ENCODE peak calls at places on chromosome X, in four cellular contexts. N is H9, B is H1, D is IMR-90. W is an unnamed sample.

GRCh38 chrX:137574102-137574783 is 8.3 kb downstream of the ZIC3 start:
- DNase-seq in D (no peak), N (no peak), B (peak), W (no peak)

GRCh38 chrX:31931225-31931624 is 859.4 kb upstream of the FTHL17 start:
- DNase-seq in D (peak), B (no peak), N (no peak), W (peak)

GRCh38 chrX:1475881-1476280 is 23.2 kb upstream of the ASMTL start:
- DNase-seq in B (peak), D (no peak), N (no peak), W (no peak)

GRCh38 chrX:38061335-38061734 is 55.0 kb downstream of the SYTL5 start:
- DNase-seq in D (peak), N (no peak), B (no peak), W (peak)

GRCh38 chrX:133849676-133850075 is 135.7 kb downstream of the GPC3 start:
- DNase-seq in D (no peak), N (no peak), B (no peak), W (peak)

GRCh38 chrX:124239324-124239723 is 93.1 kb upstream of the TEX13D start:
- DNase-seq in N (no peak), B (no peak), D (no peak), W (no peak)

GRCh38 chrX:155864655-155865054 is 16.5 kb upstream of the VAMP7 start:
- DNase-seq in B (no peak), N (no peak), D (no peak), W (peak)

GRCh38 chrX:67543818-67544217 is at the start of gene AR:
- DNase-seq in N (peak), D (peak), B (peak), W (peak)

GRCh38 chrX:1902901-1903379 is 288.1 kb downstream of the ASMT start:
- DNase-seq in D (no peak), N (no peak), B (no peak), W (no peak)

GRCh38 chrX:21985332-21985777 is 44.8 kb downstream of the SMS start:
- DNase-seq in B (peak), D (peak), N (peak), W (peak)

GRCh38 chrX:38206036-38206435 is 14.6 kb downstream of the SRPX start:
- DNase-seq in N (no peak), B (no peak), D (peak), W (peak)

GRCh38 chrX:55144697-55145096 is 55.9 kb downstream of the PAGE2 start:
- DNase-seq in D (no peak), B (no peak), N (no peak), W (no peak)

GRCh38 chrX:21975827-21976226 is 35.3 kb downstream of the SMS start:
- DNase-seq in N (no peak), B (no peak), D (peak), W (peak)

GRCh38 chrX:43836435-43837184 is 45.6 kb downstream of the MAOB start:
- DNase-seq in D (peak), B (no peak), N (no peak), W (peak)

GRCh38 chrX:72572248-72573157 is at the start of gene HDAC8:
- DNase-seq in D (peak), B (peak), N (peak), W (peak)

GRCh38 chrX:66221856-66222255 is 57.8 kb downstream of the HEPH start:
- DNase-seq in N (no peak), B (no peak), D (no peak), W (no peak)

GRCh38 chrX:53440631-53441517 is 6.7 kb upstream of the HSD17B10 start:
- DNase-seq in D (peak), N (peak), B (peak), W (peak)

GRCh38 chrX:111052478-111052877 is 43.5 kb upstream of the PAK3 start:
- DNase-seq in B (no peak), D (no peak), N (no peak), W (no peak)

GRCh38 chrX:4674028-4674782 is 960.8 kb upstream of the PRKX start:
- DNase-seq in D (no peak), N (no peak), B (no peak), W (no peak)

GRCh38 chrX:23661671-23662070 is 5.6 kb upstream of the PRDX4 start:
- DNase-seq in N (no peak), B (no peak), D (peak), W (no peak)

GRCh38 chrX:22397566-22397965 is 124.9 kb downstream of the CBLL2 start:
- DNase-seq in N (no peak), B (no peak), D (peak), W (no peak)

GRCh38 chrX:21490341-21490740 is 116.1 kb downstream of the CNKSR2 start:
- DNase-seq in D (no peak), B (no peak), N (no peak), W (no peak)

GRCh38 chrX:70445197-70445656 is 592 bp downstream of the DLG3 start:
- DNase-seq in N (no peak), D (no peak), B (no peak), W (no peak)

GRCh38 chrX:134624046-134624430 is 34.2 kb downstream of the PLAC1 start:
- DNase-seq in N (no peak), D (peak), B (no peak), W (no peak)

DNA sequence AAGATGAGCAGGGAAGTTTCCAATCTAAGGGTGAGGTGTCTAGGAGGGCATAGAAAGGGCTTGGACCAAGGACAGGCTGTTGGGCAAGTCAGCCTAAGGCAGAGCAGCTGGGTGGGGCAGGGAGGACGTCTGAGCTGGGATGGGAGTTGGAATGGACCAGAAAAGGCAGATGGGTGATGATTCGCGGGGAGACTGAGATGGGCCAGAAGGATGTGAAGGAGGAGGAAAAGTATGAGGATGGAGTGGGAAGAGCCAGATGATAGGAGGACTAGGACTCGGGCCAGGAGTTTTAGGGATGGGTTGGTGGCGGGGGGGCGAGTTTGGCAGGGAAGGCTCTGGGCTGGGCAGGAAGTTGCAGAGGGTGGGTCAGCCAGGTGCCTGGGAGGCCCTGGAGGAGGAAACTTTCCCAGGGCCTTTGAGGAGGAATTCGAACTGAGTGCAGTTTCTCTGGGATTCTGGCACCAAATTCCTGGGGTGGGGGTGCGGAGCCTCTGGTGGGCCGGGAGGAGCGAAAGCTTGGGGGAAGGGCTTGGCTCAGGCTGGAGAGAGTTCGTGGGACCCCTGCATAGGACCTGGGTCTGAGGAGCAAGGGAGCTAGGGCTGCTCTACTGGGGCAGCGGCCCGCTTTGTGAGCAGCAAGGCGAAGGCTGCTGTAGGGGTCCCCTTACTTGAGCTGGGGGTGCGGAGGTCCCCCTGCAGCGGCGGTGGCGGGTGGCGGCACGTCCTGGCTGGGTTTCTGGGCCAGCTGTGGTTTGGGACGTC is 8.7 kb upstream of the TIMP1 start:
- DNase-seq in N (peak), D (peak), B (peak), W (peak)
- H2BK5ac ChIP-seq in N (no peak), D (peak), B (peak), W (no peak)

GRCh38 chrX:13029831-13030771 is 14.3 kb downstream of the FAM9C start:
- DNase-seq in B (no peak), N (peak), D (no peak), W (peak)

GRCh38 chrX:13033193-13033592 is 11.2 kb downstream of the FAM9C start:
- DNase-seq in B (no peak), N (no peak), D (peak), W (no peak)

GRCh38 chrX:13026877-13027652 is 17.4 kb downstream of the FAM9C start:
- DNase-seq in B (no peak), N (no peak), D (no peak), W (no peak)

GRCh38 chrX:13028871-13029336 is 15.5 kb downstream of the FAM9C start:
- DNase-seq in B (no peak), D (no peak), N (peak), W (no peak)

GRCh38 chrX:13029341-13029740 is 15.1 kb downstream of the FAM9C start:
- DNase-seq in N (peak), B (no peak), D (peak), W (peak)
- H2BK120ac ChIP-seq in N (no peak), B (peak), D (peak), W (no peak)

DNA sequence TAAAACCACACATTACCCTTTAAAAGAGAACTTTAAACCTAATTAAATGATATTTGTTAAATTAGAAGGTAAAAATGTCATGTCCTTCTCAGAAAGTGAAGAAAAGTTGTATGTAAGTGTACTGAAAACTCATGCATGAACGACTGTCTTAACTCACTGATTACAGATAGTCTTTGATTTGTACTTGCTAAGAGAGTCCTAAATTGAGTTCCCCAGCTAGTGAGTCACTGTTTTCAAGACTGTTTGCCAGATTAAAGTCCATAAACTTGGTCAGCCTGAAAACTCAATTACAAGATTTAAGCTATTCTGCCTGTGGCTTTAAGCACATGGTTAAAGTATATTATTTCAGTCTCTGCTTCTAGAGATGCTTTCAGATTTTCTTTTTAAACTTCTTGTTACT is 124.9 kb upstream of the ZCCHC13 start:
- DNase-seq in B (no peak), D (peak), N (no peak), W (peak)
- H2BK5ac ChIP-seq in B (no peak), D (no peak), N (no peak), W (no peak)

GRCh38 chrX:106284431-106285025 is 116.4 kb downstream of the PWWP3B start:
- DNase-seq in N (no peak), D (no peak), B (no peak), W (no peak)
- H2BK120ac ChIP-seq in N (no peak), D (no peak), B (no peak), W (no peak)

DNA sequence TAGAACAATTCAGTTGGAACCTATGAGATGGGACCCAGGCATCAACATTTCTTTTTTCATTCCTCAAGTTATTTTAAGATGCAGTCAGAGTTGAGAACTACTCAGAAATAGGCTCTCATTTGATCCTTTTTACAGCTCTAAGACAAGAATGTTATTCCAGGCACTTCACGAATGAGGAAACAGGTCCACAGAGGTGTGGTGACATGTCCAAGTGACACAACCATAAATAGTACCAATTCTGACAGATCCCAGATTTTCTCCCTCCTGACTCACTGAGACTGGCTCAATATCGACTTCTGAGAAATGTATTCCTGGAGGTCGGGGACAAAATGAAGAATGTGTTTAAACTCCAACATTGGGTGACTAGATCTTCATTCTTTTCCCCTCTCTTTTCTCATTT is 11.1 kb downstream of the TCEANC start:
- DNase-seq in B (no peak), N (no peak), D (no peak), W (no peak)
- H2BK5ac ChIP-seq in B (no peak), N (no peak), D (no peak), W (no peak)

GRCh38 chrX:129933700-129934099 is 27.7 kb downstream of the UTP14A start:
- DNase-seq in N (no peak), D (no peak), B (no peak), W (no peak)

GRCh38 chrX:129932137-129932791 is 26.3 kb downstream of the UTP14A start:
- DNase-seq in N (peak), B (peak), D (peak), W (peak)

GRCh38 chrX:129932792-129933321 is 26.9 kb downstream of the UTP14A start:
- DNase-seq in B (no peak), N (peak), D (no peak), W (peak)

GRCh38 chrX:129930941-129931410 is 25.0 kb downstream of the UTP14A start:
- DNase-seq in D (no peak), B (peak), N (no peak), W (no peak)

GRCh38 chrX:129931411-129932136 is 25.6 kb downstream of the UTP14A start:
- DNase-seq in B (peak), D (peak), N (peak), W (peak)
- H2BK120ac ChIP-seq in B (no peak), D (peak), N (no peak), W (peak)

DNA sequence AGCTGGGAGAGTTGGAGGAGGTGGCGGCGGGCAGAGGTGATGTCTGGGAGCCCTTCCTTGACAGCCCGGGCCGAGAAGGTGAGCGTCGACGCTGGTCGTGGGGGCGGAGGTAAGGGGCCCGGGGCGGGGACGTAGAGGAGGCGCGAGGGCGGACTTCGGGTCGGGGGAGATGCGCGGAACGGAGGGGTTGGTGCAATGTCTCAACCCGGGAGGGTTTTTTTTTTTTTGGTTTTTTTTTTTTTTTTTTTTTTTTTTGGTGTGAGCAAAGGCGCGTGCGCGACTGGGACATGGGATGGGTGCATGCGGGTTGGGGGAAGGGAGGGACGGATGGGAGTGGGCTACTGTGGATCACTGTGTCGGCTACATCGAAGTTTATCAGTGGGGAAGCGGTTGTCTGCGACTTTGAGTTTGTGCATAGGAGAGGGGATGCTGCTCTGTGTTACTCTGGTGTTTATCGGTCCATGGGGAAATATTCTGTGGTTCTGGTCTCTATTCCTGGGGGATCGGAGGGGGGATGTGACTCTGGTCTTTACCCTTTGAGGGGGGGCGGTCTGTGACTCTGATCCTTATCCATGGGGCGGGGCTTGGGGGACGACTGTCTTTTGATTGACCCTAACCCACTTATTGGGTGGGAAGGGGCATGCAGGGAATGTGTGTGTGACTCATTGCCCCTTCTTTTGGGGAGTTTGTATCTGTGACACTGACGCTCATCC is 543 bp downstream of the RBM10 start:
- DNase-seq in D (no peak), B (no peak), N (no peak), W (no peak)
- H2BK5ac ChIP-seq in D (peak), B (peak), N (peak), W (peak)